ENCODE peak calls at places on chromosomes 11 and 22, in ten cellular contexts. F, N, E, D, Q, L, Y, G, T and O are unnamed samples.

GRCh38 chr11:129852125-129852740 is 36.6 kb downstream of the TMEM45B start:
- DNase-seq in F (no peak), N (no peak), E (no peak), D (no peak), Q (no peak), L (no peak), Y (no peak), G (peak), T (no peak), O (no peak)

GRCh38 chr11:8087756-8088155 is 6.7 kb downstream of the TUB start:
- DNase-seq in F (no peak), N (no peak), E (no peak), D (no peak), Q (no peak), L (no peak), Y (no peak), G (no peak), T (no peak), O (no peak)

GRCh38 chr11:116563028-116563712 is 209.6 kb downstream of the BUD13 start:
- DNase-seq in F (no peak), N (no peak), E (peak), D (no peak), Q (no peak), L (no peak), Y (peak), G (peak), T (no peak), O (no peak)

GRCh38 chr11:66150140-66150539 is 80.1 kb downstream of the PACS1 start:
- DNase-seq in F (peak), N (no peak), E (no peak), D (no peak), Q (no peak), L (peak), Y (no peak), G (no peak), T (no peak), O (no peak)

GRCh38 chr11:6571434-6572008 is 31.9 kb downstream of the RRP8 start:
- DNase-seq in F (no peak), N (no peak), E (no peak), D (no peak), Q (no peak), L (no peak), Y (no peak), G (no peak), T (no peak), O (no peak)

GRCh38 chr11:119372260-119373058 is 9.0 kb downstream of the USP2 start:
- DNase-seq in F (no peak), N (no peak), E (no peak), D (no peak), Q (no peak), L (no peak), Y (peak), G (no peak), T (no peak), O (no peak)

GRCh38 chr22:38243007-38243775 is 29.6 kb downstream of the TMEM184B start:
- DNase-seq in F (no peak), N (peak), E (no peak), D (peak), Q (no peak), L (peak), Y (no peak), G (peak), T (peak), O (peak)

GRCh38 chr22:22883090-22883727 is 4.4 kb upstream of the IGLL5 start:
- DNase-seq in F (no peak), N (no peak), E (no peak), D (no peak), Q (no peak), L (no peak), Y (no peak), G (no peak), T (no peak), O (no peak)

GRCh38 chr11:1119282-1120146 is 38.2 kb upstream of the MUC5AC start:
- DNase-seq in F (no peak), N (no peak), E (no peak), D (peak), Q (no peak), L (no peak), Y (no peak), G (no peak), T (no peak), O (no peak)

GRCh38 chr22:46515208-46516111 is 22.0 kb downstream of the CELSR1 start:
- DNase-seq in F (no peak), N (peak), E (no peak), D (no peak), Q (no peak), L (no peak), Y (no peak), G (no peak), T (no peak), O (no peak)

GRCh38 chr11:73270089-73270854 is 1.9 kb upstream of the P2RY6 start:
- DNase-seq in F (peak), N (no peak), E (no peak), D (no peak), Q (no peak), L (no peak), Y (no peak), G (no peak), T (no peak), O (no peak)

GRCh38 chr11:47514825-47515647 is 37.9 kb downstream of the CELF1 start:
- DNase-seq in F (no peak), N (peak), E (no peak), D (no peak), Q (no peak), L (peak), Y (no peak), G (no peak), T (no peak), O (peak)

GRCh38 chr22:47374901-47375575 is 612.6 kb downstream of the TBC1D22A start:
- DNase-seq in F (no peak), N (no peak), E (no peak), D (no peak), Q (no peak), L (no peak), Y (no peak), G (no peak), T (no peak), O (no peak)

GRCh38 chr11:8261316-8261715 is 2.4 kb downstream of the LMO1 start:
- DNase-seq in F (no peak), N (no peak), E (no peak), D (no peak), Q (no peak), L (no peak), Y (no peak), G (no peak), T (no peak), O (no peak)

DNA sequence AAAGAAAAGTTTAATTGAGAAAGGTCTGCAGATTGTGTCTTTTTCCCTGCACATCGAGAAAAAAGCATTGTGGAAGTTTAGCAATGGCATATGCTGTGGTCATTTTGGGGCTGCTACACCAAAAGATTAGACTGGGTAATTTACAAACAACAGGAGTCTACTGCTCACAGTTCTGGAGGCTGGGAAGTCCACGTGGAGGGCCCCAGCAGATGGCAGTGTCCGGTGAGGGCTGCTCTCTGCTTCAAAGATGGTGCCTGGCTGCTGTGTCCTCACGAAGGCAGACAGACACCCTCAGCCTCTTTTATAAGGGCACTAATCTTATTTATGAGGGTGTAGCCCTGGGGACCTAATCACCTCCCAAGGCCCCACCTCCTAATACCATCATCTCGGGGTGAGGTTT is 21.1 kb downstream of the PHF21B start:
- DNase-seq in F (no peak), N (no peak), E (no peak), D (no peak), Q (no peak), L (no peak), Y (no peak), G (no peak), T (no peak), O (no peak)
- TF ChIP-seq CTCF in F (peak), N (no peak), E (no peak), D (no peak), Q (no peak), L (no peak), Y (no peak), G (no peak), T (no peak), O (peak)

DNA sequence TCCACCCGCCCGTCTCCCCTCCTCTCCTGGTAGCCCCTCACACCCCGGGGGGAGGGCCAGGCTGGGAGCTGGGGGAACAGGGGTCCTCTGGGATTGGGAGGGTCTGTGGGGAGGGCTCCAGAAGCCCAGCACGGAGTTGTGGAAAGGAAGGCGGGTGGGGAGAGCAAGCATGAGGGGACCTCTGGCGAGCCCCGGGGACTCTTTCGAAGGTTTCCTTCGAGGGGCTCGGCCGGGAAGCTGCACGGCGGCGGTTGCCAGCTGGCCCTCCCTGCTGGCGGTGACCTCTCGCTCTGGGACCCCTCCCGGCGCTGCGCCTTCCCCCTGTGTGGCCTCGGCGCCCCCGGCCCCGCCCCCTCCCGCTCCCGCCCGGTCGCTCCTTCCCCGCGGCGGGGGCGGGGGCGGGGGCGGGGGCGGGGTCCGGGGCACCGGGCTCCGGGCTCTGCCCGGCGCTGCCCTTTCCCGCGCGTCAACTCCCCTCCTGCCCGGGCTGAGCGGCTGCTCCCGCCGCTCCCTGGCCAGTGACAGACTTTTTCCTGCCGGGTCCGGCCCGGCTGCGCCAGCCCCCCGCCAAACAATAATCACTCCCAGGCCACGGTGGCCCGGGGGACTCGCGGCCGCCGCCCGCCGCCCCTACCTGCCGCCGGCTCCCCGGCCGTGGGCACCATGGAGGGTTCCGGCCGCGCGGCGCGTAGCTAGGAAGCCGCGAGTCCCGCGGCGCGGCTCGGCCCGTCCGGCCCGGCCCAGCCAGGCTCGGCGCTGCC is 986 bp downstream of the CLCF1 start:
- DNase-seq in F (no peak), N (no peak), E (no peak), D (no peak), Q (no peak), L (no peak), Y (no peak), G (no peak), T (no peak), O (no peak)
- H3K27ac ChIP-seq in F (no peak), N (peak), E (peak), D (peak), Q (no peak), L (peak), Y (peak), G (peak), T (peak), O (peak)

GRCh38 chr11:67506426-67507032 is 1.4 kb upstream of the PITPNM1 start:
- DNase-seq in F (no peak), N (no peak), E (no peak), D (peak), Q (no peak), L (no peak), Y (no peak), G (no peak), T (no peak), O (no peak)
- TF ChIP-seq CTCF in F (no peak), N (peak), E (no peak), D (no peak), Q (peak), L (no peak), Y (no peak), G (no peak), T (peak), O (no peak)

GRCh38 chr11:111982019-111982464 is 43.2 kb upstream of the DLAT start:
- DNase-seq in F (peak), N (peak), E (peak), D (peak), Q (peak), L (peak), Y (peak), G (peak), T (no peak), O (no peak)
- H3K27ac ChIP-seq in F (no peak), N (no peak), E (no peak), D (peak), Q (no peak), L (no peak), Y (peak), G (peak), T (peak), O (no peak)

GRCh38 chr11:44120169-44120568 is 24.7 kb downstream of the EXT2 start:
- DNase-seq in F (no peak), N (peak), E (peak), D (no peak), Q (no peak), L (peak), Y (no peak), G (no peak), T (peak), O (no peak)
- TF ChIP-seq CTCF in F (peak), N (no peak), E (no peak), D (no peak), Q (no peak), L (no peak), Y (peak), G (no peak), T (peak), O (peak)

GRCh38 chr22:27557554-27558060 is 243.9 kb downstream of the MN1 start:
- DNase-seq in F (no peak), N (no peak), E (no peak), D (no peak), Q (no peak), L (no peak), Y (no peak), G (no peak), T (no peak), O (no peak)
- H3K27ac ChIP-seq in F (no peak), N (no peak), E (peak), D (no peak), Q (no peak), L (no peak), Y (no peak), G (no peak), T (no peak), O (no peak)

DNA sequence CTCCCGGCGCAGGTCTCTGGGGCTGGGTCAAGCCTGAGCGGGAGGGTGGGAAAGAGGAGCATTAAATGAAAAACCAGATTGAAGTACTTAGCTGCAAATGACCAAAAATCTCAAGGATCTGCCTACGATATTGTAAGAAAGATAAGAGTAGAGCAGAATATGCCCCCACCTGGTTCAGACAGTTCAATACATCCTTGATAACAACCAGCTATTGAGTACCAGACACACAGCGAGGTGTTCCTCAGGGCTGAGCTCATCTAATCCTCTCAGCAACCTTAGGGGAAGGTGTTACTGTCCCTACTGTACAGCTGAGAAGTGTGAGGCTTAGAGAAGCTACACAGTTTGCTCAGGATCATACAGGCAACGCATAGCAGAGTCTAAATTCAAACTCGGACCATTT is 27.4 kb upstream of the HMGXB4 start:
- DNase-seq in F (no peak), N (no peak), E (no peak), D (no peak), Q (no peak), L (no peak), Y (no peak), G (no peak), T (no peak), O (no peak)
- TF ChIP-seq CTCF in F (peak), N (no peak), E (no peak), D (no peak), Q (no peak), L (no peak), Y (no peak), G (no peak), T (no peak), O (no peak)

GRCh38 chr11:130947481-130947880 is 31.2 kb upstream of the SNX19 start:
- DNase-seq in F (no peak), N (peak), E (no peak), D (no peak), Q (no peak), L (no peak), Y (no peak), G (no peak), T (no peak), O (no peak)
- H3K27ac ChIP-seq in F (no peak), N (no peak), E (no peak), D (no peak), Q (no peak), L (no peak), Y (no peak), G (no peak), T (no peak), O (no peak)